ENCODE peak calls at places on chromosome 4, in six cellular contexts. Q is Panc1, K is A549, T is mesendoderm, F is left lung, E is psoas muscle. Y is an unnamed sample.

GRCh38 chr4:73740353-73740778 is at the start of gene CXCL8:
- DNase-seq in F (peak; percentile 74), Q (peak; percentile 87), E (no peak), T (peak; percentile 13), K (peak; percentile 90), Y (peak; percentile 80)

GRCh38 chr4:186204103-186204559 is 12.8 kb downstream of the CYP4V2 start:
- DNase-seq in Q (no peak), T (peak; percentile 6), E (no peak), K (no peak), F (no peak), Y (no peak)

GRCh38 chr4:78654809-78655208 is 103.2 kb downstream of the ANXA3 start:
- DNase-seq in K (no peak), F (no peak), E (no peak), T (no peak), Q (no peak), Y (no peak)

GRCh38 chr4:23036921-23037495 is 344.3 kb downstream of the GBA3 start:
- DNase-seq in K (no peak), Q (no peak), E (no peak), T (no peak), F (no peak), Y (no peak)

GRCh38 chr4:165991325-165992180 is 118.5 kb downstream of the TLL1 start:
- DNase-seq in T (peak; percentile 2), K (no peak), F (no peak), E (no peak), Q (no peak), Y (no peak)

GRCh38 chr4:88138561-88138960 is 19.9 kb downstream of the ABCG2 start:
- DNase-seq in T (no peak), Q (no peak), K (peak; percentile 21), F (no peak), E (no peak), Y (peak; percentile 74)

GRCh38 chr4:182776376-182777058 is 140.7 kb downstream of the DCTD start:
- DNase-seq in E (no peak), Q (no peak), K (no peak), T (peak; percentile 43), F (no peak), Y (no peak)

GRCh38 chr4:38209654-38210053 is 249.5 kb downstream of the PTTG2 start:
- DNase-seq in T (no peak), Q (no peak), F (no peak), K (no peak), E (no peak), Y (no peak)

GRCh38 chr4:60315586-60315985 is 884.5 kb upstream of the ADGRL3 start:
- DNase-seq in T (no peak), Q (no peak), E (no peak), K (no peak), F (no peak), Y (no peak)

GRCh38 chr4:122480023-122480422 is 23.5 kb upstream of the IL2 start:
- DNase-seq in Q (no peak), E (no peak), K (no peak), F (no peak), T (peak; percentile 62), Y (no peak)

GRCh38 chr4:73197220-73197619 is 61.4 kb downstream of the ANKRD17 start:
- DNase-seq in Q (no peak), F (no peak), E (no peak), T (no peak), K (no peak), Y (no peak)

GRCh38 chr4:38385286-38386010 is 278.6 kb upstream of the KLF3 start:
- DNase-seq in Q (no peak), F (no peak), T (peak; percentile 5), E (peak; percentile 47), K (peak; percentile 41), Y (no peak)

GRCh38 chr4:123953556-123953955 is 557.0 kb downstream of the SPRY1 start:
- DNase-seq in F (no peak), E (no peak), Q (no peak), T (peak; percentile 13), K (no peak), Y (no peak)

GRCh38 chr4:105633241-105633640 is 75.2 kb downstream of the INTS12 start:
- DNase-seq in T (no peak), Q (no peak), K (no peak), F (no peak), E (no peak), Y (no peak)

GRCh38 chr4:132297346-132297745 is 851.7 kb upstream of the PCDH10 start:
- DNase-seq in K (no peak), Q (no peak), T (peak; percentile 40), F (no peak), E (no peak), Y (no peak)

GRCh38 chr4:3420606-3420955 is 21.2 kb upstream of the HGFAC start:
- DNase-seq in Q (no peak), E (peak; percentile 35), K (no peak), F (peak; percentile 69), T (peak; percentile 31), Y (no peak)

GRCh38 chr4:36321176-36321575 is 39.8 kb downstream of the DTHD1 start:
- DNase-seq in T (no peak), Q (no peak), K (no peak), E (no peak), F (no peak), Y (no peak)

GRCh38 chr4:133323670-133324069 is 174.6 kb downstream of the PCDH10 start:
- DNase-seq in E (no peak), T (no peak), Q (no peak), F (no peak), K (no peak), Y (no peak)

GRCh38 chr4:26360864-26361263 is 40.0 kb downstream of the RBPJ start:
- DNase-seq in K (no peak), F (no peak), Q (no peak), T (peak; percentile 45), E (no peak), Y (no peak)
- H3K27ac ChIP-seq in K (no peak overlapping the region), F (no peak overlapping the region), Q (no peak overlapping the region), T (no peak overlapping the region), E (no peak overlapping the region), Y (no peak overlapping the region)

GRCh38 chr4:6555519-6555918 is 19.5 kb upstream of the MAN2B2 start:
- DNase-seq in F (no peak), T (no peak), Q (no peak), E (peak; percentile 11), K (no peak), Y (no peak)
- H3K4me3 ChIP-seq in F (no peak overlapping the region), T (no peak overlapping the region), Q (no peak overlapping the region), E (no peak overlapping the region), K (no peak overlapping the region), Y (no peak overlapping the region)

GRCh38 chr4:109444182-109444844 is 10.7 kb downstream of the SEC24B start:
- DNase-seq in Q (no peak), E (no peak), T (no peak), F (no peak), K (no peak), Y (no peak)
- H3K27ac ChIP-seq in Q (no peak overlapping the region), E (no peak overlapping the region), T (no peak overlapping the region), F (no peak overlapping the region), K (no peak overlapping the region), Y (no peak overlapping the region)

GRCh38 chr4:144905286-144905685 is 192.7 kb downstream of the ANAPC10 start:
- DNase-seq in T (peak; percentile 10), Q (no peak), E (no peak), K (no peak), F (no peak), Y (no peak)

GRCh38 chr4:144906181-144906895 is 191.7 kb downstream of the ANAPC10 start:
- DNase-seq in E (no peak), Q (no peak), K (no peak), T (no peak), F (no peak), Y (peak; percentile 55)

GRCh38 chr4:144910753-144911152 is 187.2 kb downstream of the ANAPC10 start:
- DNase-seq in K (no peak), Q (no peak), F (no peak), E (no peak), T (no peak), Y (no peak)
- H3K4me3 ChIP-seq in K (no peak overlapping the region), Q (no peak overlapping the region), F (no peak overlapping the region), E (no peak overlapping the region), T (no peak overlapping the region), Y (no peak overlapping the region)